ENCODE peak calls at places on chromosomes 11 and 22, in four cellular contexts. M is HepG2, Q is K562, C is GM12878. E is an unnamed sample.

GRCh38 chr11:116224889-116225200 is 547.9 kb downstream of the BUD13 start:
- DNase-seq in M (no peak), Q (no peak), C (no peak), E (no peak)

GRCh38 chr11:114166897-114167323 is 107.4 kb downstream of the ZBTB16 start:
- DNase-seq in M (no peak), Q (no peak), C (no peak), E (no peak)

GRCh38 chr22:39306456-39307361 is 12.7 kb downstream of the RPL3 start:
- DNase-seq in M (no peak), Q (peak; percentile 60), C (no peak), E (peak; percentile 83)

GRCh38 chr22:29032014-29032475 is 29.6 kb downstream of the C22orf31 start:
- DNase-seq in M (peak; percentile 78), Q (no peak), C (no peak), E (no peak)

GRCh38 chr11:84398017-84398626 is 1112.0 kb upstream of the CCDC90B start:
- DNase-seq in M (peak; percentile 7), Q (no peak), C (no peak), E (no peak)

GRCh38 chr22:27420817-27421361 is 380.7 kb downstream of the MN1 start:
- DNase-seq in M (no peak), Q (no peak), C (no peak), E (no peak)

GRCh38 chr11:65384301-65384889 is 1.9 kb upstream of the SLC25A45 start:
- DNase-seq in M (no peak), Q (no peak), C (no peak), E (no peak)

GRCh38 chr11:64850979-64851567 is 6.6 kb upstream of the CDC42BPG start:
- DNase-seq in M (no peak), Q (no peak), C (peak; percentile 90), E (no peak)

GRCh38 chr11:111573821-111574249 is 28.4 kb upstream of the SIK2 start:
- DNase-seq in M (no peak), Q (no peak), C (no peak), E (no peak)

GRCh38 chr11:32072872-32073661 is 17.8 kb upstream of the RCN1 start:
- DNase-seq in M (no peak), Q (no peak), C (no peak), E (peak; percentile 55)

GRCh38 chr11:70601861-70602575 is 203.7 kb downstream of the CTTN start:
- DNase-seq in M (no peak), Q (no peak), C (no peak), E (no peak)

GRCh38 chr22:45319319-45319675 is 9.6 kb downstream of the FAM118A start:
- DNase-seq in M (no peak), Q (no peak), C (no peak), E (no peak)

GRCh38 chr11:104858882-104859735 is 39.2 kb downstream of the CASP12 start:
- DNase-seq in M (no peak), Q (no peak), C (no peak), E (no peak)

GRCh38 chr22:36934153-36934939 is 20.9 kb downstream of the CSF2RB start:
- DNase-seq in M (no peak), Q (no peak), C (no peak), E (no peak)

GRCh38 chr11:70543611-70544010 is 145.3 kb downstream of the CTTN start:
- DNase-seq in M (no peak), Q (no peak), C (no peak), E (no peak)

GRCh38 chr11:2762031-2762380 is 62.2 kb upstream of the KCNQ1OT1 start:
- DNase-seq in M (no peak), Q (no peak), C (no peak), E (no peak)

GRCh38 chr11:112166561-112166960 is 611 bp upstream of the TEX12 start:
- DNase-seq in M (peak; percentile 51), Q (no peak), C (no peak), E (no peak)

GRCh38 chr22:47203554-47203991 is 441.1 kb downstream of the TBC1D22A start:
- DNase-seq in M (no peak), Q (no peak), C (no peak), E (no peak)

GRCh38 chr22:19090183-19090582 is 32.0 kb downstream of the DGCR2 start:
- DNase-seq in M (no peak), Q (no peak), C (no peak), E (no peak)

GRCh38 chr11:22634897-22635629 is 9.4 kb upstream of the FANCF start:
- DNase-seq in M (peak; percentile 96), Q (no peak), C (no peak), E (no peak)

GRCh38 chr11:79375818-79376550 is 64.8 kb downstream of the TENM4 start:
- DNase-seq in M (no peak), Q (no peak), C (no peak), E (peak; percentile 56)

GRCh38 chr11:117300773-117301172 is 9.6 kb downstream of the BACE1-AS start:
- DNase-seq in M (no peak), Q (no peak), C (no peak), E (no peak)

GRCh38 chr11:92841719-92842118 is 127.7 kb upstream of the MTNR1B start:
- DNase-seq in M (no peak), Q (no peak), C (no peak), E (no peak)

GRCh38 chr22:23285734-23286133 is 105.4 kb downstream of the BCR start:
- DNase-seq in M (no peak), Q (peak; percentile 64), C (no peak), E (no peak)

GRCh38 chr11:28606930-28607329 is 498.7 kb downstream of the METTL15 start:
- DNase-seq in M (no peak), Q (no peak), C (no peak), E (no peak)

GRCh38 chr11:57439786-57440185 is 12.9 kb upstream of the SLC43A3 start:
- DNase-seq in M (no peak), Q (no peak), C (no peak), E (no peak)
- TF ChIP-seq HDAC6 in M (no peak), Q (no peak), C (no peak), E (no peak)

GRCh38 chr11:5204787-5205186 is 4.3 kb upstream of the OR51V1 start:
- DNase-seq in M (peak; percentile 50), Q (peak; percentile 71), C (no peak), E (no peak)
- TF ChIP-seq CHD2 in M (no peak), Q (no peak), C (no peak), E (no peak)

GRCh38 chr11:15875393-15875792 is 481.0 kb downstream of the SOX6 start:
- DNase-seq in M (no peak), Q (no peak), C (no peak), E (no peak)

GRCh38 chr11:15883349-15883961 is 472.9 kb downstream of the SOX6 start:
- DNase-seq in M (no peak), Q (no peak), C (no peak), E (no peak)

GRCh38 chr11:15875934-15876333 is 480.4 kb downstream of the SOX6 start:
- DNase-seq in M (no peak), Q (no peak), C (no peak), E (no peak)

GRCh38 chr11:15874699-15875098 is 481.6 kb downstream of the SOX6 start:
- DNase-seq in M (no peak), Q (no peak), C (no peak), E (no peak)

GRCh38 chr11:15878756-15879155 is 477.6 kb downstream of the SOX6 start:
- DNase-seq in M (no peak), Q (no peak), C (no peak), E (no peak)
- TF ChIP-seq HDAC6 in M (no peak), Q (no peak), C (no peak), E (no peak)

GRCh38 chr11:118851970-118852369 is 31.7 kb upstream of the CXCR5 start:
- DNase-seq in M (no peak), Q (no peak), C (peak; percentile 51), E (no peak)
- TF ChIP-seq CHD2 in M (no peak), Q (no peak), C (no peak), E (no peak)

DNA sequence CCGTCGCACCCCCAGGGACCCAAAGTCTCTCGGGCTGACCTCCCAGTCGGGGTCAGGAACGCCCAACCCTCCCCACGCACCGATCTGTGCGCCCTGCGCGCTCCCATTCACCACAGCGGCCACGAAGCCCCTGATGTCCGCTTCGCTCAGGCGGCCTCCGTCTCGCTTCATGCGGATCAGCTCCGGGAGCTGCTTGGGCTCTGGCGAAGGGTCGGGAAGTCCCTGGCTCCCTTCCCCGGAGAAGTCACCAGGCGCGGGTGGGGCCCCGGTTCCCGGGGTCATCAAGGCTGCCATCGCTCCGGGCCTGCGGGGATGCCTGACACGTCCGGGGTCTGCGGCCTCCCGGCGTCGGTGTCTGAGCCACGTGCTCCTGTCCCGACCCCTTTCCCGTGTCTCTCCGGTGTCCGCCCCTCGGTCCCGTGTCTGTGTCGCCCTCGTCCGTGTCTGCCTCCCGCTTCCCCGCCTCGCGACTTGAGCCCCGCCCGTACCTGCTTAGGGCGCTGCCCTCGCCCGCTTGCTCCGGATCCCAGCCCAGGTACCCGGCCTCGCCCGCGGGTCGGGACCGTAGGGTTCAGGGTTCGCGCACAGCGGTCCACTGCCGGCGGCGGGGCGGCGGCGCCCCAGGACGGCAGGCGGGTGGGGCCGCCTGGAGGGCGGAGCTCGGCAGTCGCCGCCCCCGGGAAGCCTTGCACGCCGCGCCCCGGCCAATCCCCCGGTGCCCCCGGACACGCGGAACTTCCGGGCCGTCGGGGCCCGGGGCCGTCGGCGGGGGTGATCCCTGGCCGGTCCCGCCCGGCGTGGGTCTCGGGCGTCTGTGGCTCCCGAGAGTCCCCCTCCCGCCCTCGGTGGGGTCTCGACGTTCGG is at the start of gene TYMP:
- DNase-seq in M (peak; percentile 19), Q (no peak), C (no peak), E (no peak)
- TF ChIP-seq HDAC6 in M (no peak), Q (no peak), C (no peak), E (no peak)

GRCh38 chr22:42621505-42622002 is 6.9 kb upstream of the POLDIP3 start:
- DNase-seq in M (peak; percentile 47), Q (peak; percentile 81), C (no peak), E (peak; percentile 86)
- TF ChIP-seq CHD2 in M (no peak), Q (no peak), C (no peak), E (no peak)

DNA sequence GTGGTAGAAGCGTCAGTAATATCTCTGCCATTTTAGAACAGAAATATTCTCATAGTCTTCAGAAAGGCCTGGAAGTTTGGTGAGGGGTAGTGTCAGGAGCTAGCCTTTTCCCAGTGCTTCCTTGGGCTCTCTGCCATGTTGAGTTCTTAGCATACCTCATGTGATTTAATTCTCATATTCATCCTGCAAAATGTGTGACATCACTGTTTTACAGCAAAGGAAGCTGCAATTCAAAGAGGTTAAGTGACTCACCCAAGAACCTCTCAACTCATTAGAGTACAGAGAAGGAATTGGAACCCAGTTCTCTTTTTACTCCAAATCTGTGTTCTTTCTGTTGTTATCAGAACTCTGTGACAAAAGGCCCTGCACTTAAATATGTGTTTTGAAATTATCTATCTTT is 72.1 kb downstream of the RNF169 start:
- DNase-seq in M (peak; percentile 8), Q (no peak), C (no peak), E (no peak)
- TF ChIP-seq HDAC6 in M (no peak), Q (no peak), C (no peak), E (no peak)

GRCh38 chr11:123371506-123372297 is 58.4 kb upstream of the GRAMD1B start:
- DNase-seq in M (no peak), Q (no peak), C (no peak), E (no peak)
- TF ChIP-seq CHD2 in M (no peak), Q (no peak), C (no peak), E (no peak)